ENCODE peak calls at places on chromosomes 16 and 17, in four cellular contexts. One of them, this sample, is unnamed.

GRCh38 chr16:72066747-72067146 is 3.7 kb downstream of the HPR start:
- DNase-seq in GM12878: no peak
- DNase-seq in GM12891: no peak
- DNase-seq in K562: peak
- DNase-seq in this sample: no peak

GRCh38 chr17:15284537-15284936 is 19.4 kb upstream of the PMP22 start:
- DNase-seq in GM12878: no peak
- DNase-seq in GM12891: no peak
- DNase-seq in K562: no peak
- DNase-seq in this sample: no peak

GRCh38 chr17:29576214-29577008 is 7.9 kb downstream of the TP53I13 start:
- DNase-seq in GM12878: no peak
- DNase-seq in GM12891: no peak
- DNase-seq in K562: no peak
- DNase-seq in this sample: no peak

GRCh38 chr16:10571354-10571753 is 9.0 kb downstream of the EMP2 start:
- DNase-seq in GM12878: no peak
- DNase-seq in GM12891: no peak
- DNase-seq in K562: no peak
- DNase-seq in this sample: no peak

GRCh38 chr17:21275579-21276339 is 8.8 kb upstream of the MAP2K3 start:
- DNase-seq in GM12878: peak
- DNase-seq in GM12891: peak
- DNase-seq in K562: peak
- DNase-seq in this sample: peak

GRCh38 chr17:185445-186138 is 4.1 kb upstream of the DOC2B start:
- DNase-seq in GM12878: no peak
- DNase-seq in GM12891: no peak
- DNase-seq in K562: no peak
- DNase-seq in this sample: no peak

GRCh38 chr16:79691001-79691400 is 90.5 kb upstream of the MAF start:
- DNase-seq in GM12878: no peak
- DNase-seq in GM12891: no peak
- DNase-seq in K562: no peak
- DNase-seq in this sample: no peak

GRCh38 chr17:20206591-20206990 is 197.4 kb downstream of the SPECC1 start:
- DNase-seq in GM12878: no peak
- DNase-seq in GM12891: no peak
- DNase-seq in K562: no peak
- DNase-seq in this sample: no peak

GRCh38 chr17:17767096-17767470 is 69.7 kb downstream of the SREBF1 start:
- DNase-seq in GM12878: no peak
- DNase-seq in GM12891: no peak
- DNase-seq in K562: no peak
- DNase-seq in this sample: no peak

GRCh38 chr16:8600144-8600856 is 10.0 kb upstream of the TMEM114 start:
- DNase-seq in GM12878: no peak
- DNase-seq in GM12891: no peak
- DNase-seq in K562: no peak
- DNase-seq in this sample: no peak

GRCh38 chr16:19223235-19223847 is 55.3 kb downstream of the SYT17 start:
- DNase-seq in GM12878: no peak
- DNase-seq in GM12891: no peak
- DNase-seq in K562: peak
- DNase-seq in this sample: no peak

GRCh38 chr17:40598021-40598927 is 33.0 kb upstream of the CCR7 start:
- DNase-seq in GM12878: no peak
- DNase-seq in GM12891: no peak
- DNase-seq in K562: no peak
- DNase-seq in this sample: no peak

GRCh38 chr17:7220593-7221280 is 999 bp downstream of the ACADVL start:
- DNase-seq in GM12878: no peak
- DNase-seq in GM12891: peak
- DNase-seq in K562: peak
- DNase-seq in this sample: peak

GRCh38 chr17:12395733-12396354 is 269.8 kb upstream of the MYOCD start:
- DNase-seq in GM12878: no peak
- DNase-seq in GM12891: peak
- DNase-seq in K562: peak
- DNase-seq in this sample: no peak

GRCh38 chr17:76017481-76018339 is 9.4 kb downstream of the EVPL start:
- DNase-seq in GM12878: no peak
- DNase-seq in GM12891: no peak
- DNase-seq in K562: no peak
- DNase-seq in this sample: no peak

GRCh38 chr17:76013377-76013932 is 12.8 kb downstream of the CDK3 start:
- DNase-seq in GM12878: no peak
- DNase-seq in GM12891: no peak
- DNase-seq in K562: no peak
- DNase-seq in this sample: no peak

GRCh38 chr17:76014100-76014924 is 12.8 kb downstream of the EVPL start:
- DNase-seq in GM12878: no peak
- DNase-seq in GM12891: peak
- DNase-seq in K562: peak
- DNase-seq in this sample: peak

GRCh38 chr17:76011951-76012350 is 11.3 kb downstream of the CDK3 start:
- DNase-seq in GM12878: no peak
- DNase-seq in GM12891: no peak
- DNase-seq in K562: no peak
- DNase-seq in this sample: no peak

GRCh38 chr17:76014925-76015261 is 12.2 kb downstream of the EVPL start:
- DNase-seq in GM12878: no peak
- DNase-seq in GM12891: no peak
- DNase-seq in K562: no peak
- DNase-seq in this sample: no peak
- TF ChIP-seq SPI1 in GM12878: no peak
- TF ChIP-seq SPI1 in GM12891: no peak
- TF ChIP-seq SPI1 in K562: no peak
- TF ChIP-seq SPI1 in this sample: no peak

DNA sequence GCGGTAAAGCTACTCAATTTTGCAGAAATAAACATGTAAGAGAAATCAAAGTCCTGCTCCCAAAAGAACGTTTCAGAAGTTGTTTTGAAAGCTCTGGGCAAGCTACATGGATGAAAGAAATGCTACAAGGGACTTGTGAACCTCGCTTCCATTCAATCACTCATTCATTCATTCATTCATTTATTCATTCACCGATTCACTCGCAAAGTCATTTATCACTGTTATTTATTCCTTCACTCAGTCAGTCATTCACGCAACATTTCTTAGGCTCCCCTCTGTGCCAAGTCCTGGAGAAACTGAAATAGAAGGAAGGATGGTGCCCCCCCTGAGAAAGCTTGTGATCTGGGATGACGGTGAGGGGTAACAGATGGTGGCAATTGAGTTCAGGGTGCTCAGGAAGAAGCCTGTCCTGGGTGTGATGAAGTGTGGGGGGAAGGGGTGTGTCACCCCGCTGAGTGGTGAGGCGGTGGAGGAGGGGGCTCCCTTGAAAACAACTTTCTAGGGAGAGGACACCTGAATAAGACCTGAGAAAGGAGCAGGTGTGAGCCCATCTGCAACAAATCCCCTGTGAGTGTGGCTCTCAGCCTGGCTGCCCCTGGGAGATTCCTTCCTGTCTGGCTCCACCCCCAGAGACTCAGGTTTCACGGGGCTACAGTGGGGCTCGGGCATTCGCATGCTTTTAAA is 36.3 kb upstream of the PRSS54 start:
- DNase-seq in GM12878: no peak
- DNase-seq in GM12891: no peak
- DNase-seq in K562: peak
- DNase-seq in this sample: no peak
- TF ChIP-seq SPI1 in GM12878: no peak
- TF ChIP-seq SPI1 in GM12891: no peak
- TF ChIP-seq SPI1 in K562: no peak
- TF ChIP-seq SPI1 in this sample: no peak

GRCh38 chr16:16021988-16022682 is 72.7 kb downstream of the ABCC1 start:
- DNase-seq in GM12878: no peak
- DNase-seq in GM12891: no peak
- DNase-seq in K562: peak
- DNase-seq in this sample: no peak

GRCh38 chr16:16021646-16021987 is 72.2 kb downstream of the ABCC1 start:
- DNase-seq in GM12878: no peak
- DNase-seq in GM12891: no peak
- DNase-seq in K562: no peak
- DNase-seq in this sample: no peak

GRCh38 chr16:16020291-16020690 is 70.9 kb downstream of the ABCC1 start:
- DNase-seq in GM12878: no peak
- DNase-seq in GM12891: no peak
- DNase-seq in K562: no peak
- DNase-seq in this sample: no peak

GRCh38 chr16:16019488-16019887 is 70.1 kb downstream of the ABCC1 start:
- DNase-seq in GM12878: no peak
- DNase-seq in GM12891: no peak
- DNase-seq in K562: no peak
- DNase-seq in this sample: no peak

GRCh38 chr16:16021020-16021419 is 71.6 kb downstream of the ABCC1 start:
- DNase-seq in GM12878: no peak
- DNase-seq in GM12891: no peak
- DNase-seq in K562: no peak
- DNase-seq in this sample: no peak
- TF ChIP-seq SPI1 in GM12878: no peak
- TF ChIP-seq SPI1 in GM12891: peak
- TF ChIP-seq SPI1 in K562: peak
- TF ChIP-seq SPI1 in this sample: peak

GRCh38 chr16:85696761-85697160 is 8.0 kb upstream of the GINS2 start:
- DNase-seq in GM12878: no peak
- DNase-seq in GM12891: no peak
- DNase-seq in K562: no peak
- DNase-seq in this sample: no peak

GRCh38 chr16:85699628-85700027 is 10.9 kb upstream of the GINS2 start:
- DNase-seq in GM12878: no peak
- DNase-seq in GM12891: no peak
- DNase-seq in K562: peak
- DNase-seq in this sample: no peak

GRCh38 chr16:85699224-85699558 is 10.4 kb upstream of the GINS2 start:
- DNase-seq in GM12878: no peak
- DNase-seq in GM12891: no peak
- DNase-seq in K562: no peak
- DNase-seq in this sample: no peak

GRCh38 chr16:85697441-85697840 is 8.7 kb upstream of the GINS2 start:
- DNase-seq in GM12878: no peak
- DNase-seq in GM12891: no peak
- DNase-seq in K562: no peak
- DNase-seq in this sample: no peak

GRCh38 chr16:85698459-85699223 is 9.9 kb upstream of the GINS2 start:
- DNase-seq in GM12878: no peak
- DNase-seq in GM12891: no peak
- DNase-seq in K562: peak
- DNase-seq in this sample: no peak
- TF ChIP-seq SPI1 in GM12878: no peak
- TF ChIP-seq SPI1 in GM12891: no peak
- TF ChIP-seq SPI1 in K562: peak
- TF ChIP-seq SPI1 in this sample: no peak

DNA sequence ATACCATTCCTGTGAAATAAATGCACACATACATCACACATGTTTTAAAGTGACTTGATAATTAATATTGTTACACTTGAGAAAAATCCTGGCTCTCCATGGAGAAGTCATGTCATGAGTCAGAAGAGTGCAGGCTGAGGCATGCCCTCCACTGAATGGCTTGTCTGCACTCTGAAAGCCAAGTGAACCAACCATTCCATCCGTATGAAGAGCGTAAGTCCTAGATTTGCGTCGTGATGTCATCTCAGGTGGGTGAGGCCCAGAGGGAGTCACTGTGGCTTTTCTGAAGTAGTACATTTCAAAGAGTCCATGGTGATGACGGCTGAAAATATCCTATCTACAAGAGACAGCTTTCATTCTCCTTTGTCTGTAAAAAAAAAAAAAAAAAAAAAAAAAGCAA is 83.5 kb upstream of the IRX5 start:
- DNase-seq in GM12878: no peak
- DNase-seq in GM12891: no peak
- DNase-seq in K562: no peak
- DNase-seq in this sample: no peak
- TF ChIP-seq SPI1 in GM12878: no peak
- TF ChIP-seq SPI1 in GM12891: no peak
- TF ChIP-seq SPI1 in K562: no peak
- TF ChIP-seq SPI1 in this sample: no peak